ENCODE peak calls at places on chromosomes 2 and 18, in six cellular contexts. One of them, this sample, is unnamed.

GRCh38 chr18:35604369-35604768 is 22.8 kb downstream of the GALNT1 start:
- DNase-seq in EL: no peak
- DNase-seq in activated T-helper 1 cell treated with anti-CD3 and anti-CD28 coated beads, Interleukin-12 subunit alpha, Interleukin-12 subunit beta, Interleukin-2, Interleukin-4 antibody, amounts not matched to agents 30 ng/mL and 10 ng/mL and 1 ng/mL, durations not matched to agents 14 hours and 24 hours and 36 hours: no peak
- DNase-seq in NCI-H1105 treated with DMSO at 0.1 percent for 48 hours: no peak
- DNase-seq in NCI-H1092: no peak
- DNase-seq in glutamatergic neuron: no peak
- DNase-seq in this sample: no peak

GRCh38 chr2:37211212-37211611 is 14.9 kb downstream of the CEBPZOS start:
- DNase-seq in EL: peak
- DNase-seq in activated T-helper 1 cell treated with anti-CD3 and anti-CD28 coated beads, Interleukin-12 subunit alpha, Interleukin-12 subunit beta, Interleukin-2, Interleukin-4 antibody, amounts not matched to agents 30 ng/mL and 10 ng/mL and 1 ng/mL, durations not matched to agents 14 hours and 24 hours and 36 hours: no peak
- DNase-seq in NCI-H1105 treated with DMSO at 0.1 percent for 48 hours: no peak
- DNase-seq in NCI-H1092: no peak
- DNase-seq in glutamatergic neuron: no peak
- DNase-seq in this sample: no peak

GRCh38 chr2:26735096-26735495 is 29.0 kb upstream of the SLC35F6 start:
- DNase-seq in NCI-H1092: no peak
- DNase-seq in EL: peak
- DNase-seq in glutamatergic neuron: no peak
- DNase-seq in activated T-helper 1 cell treated with anti-CD3 and anti-CD28 coated beads, Interleukin-12 subunit alpha, Interleukin-12 subunit beta, Interleukin-2, Interleukin-4 antibody, amounts not matched to agents 30 ng/mL and 10 ng/mL and 1 ng/mL, durations not matched to agents 14 hours and 24 hours and 36 hours: no peak
- DNase-seq in NCI-H1105 treated with DMSO at 0.1 percent for 48 hours: no peak
- DNase-seq in this sample: no peak

GRCh38 chr2:223841436-223842180 is 4.2 kb upstream of the AP1S3 start:
- DNase-seq in NCI-H1105 treated with DMSO at 0.1 percent for 48 hours: no peak
- DNase-seq in glutamatergic neuron: no peak
- DNase-seq in activated T-helper 1 cell treated with anti-CD3 and anti-CD28 coated beads, Interleukin-12 subunit alpha, Interleukin-12 subunit beta, Interleukin-2, Interleukin-4 antibody, amounts not matched to agents 30 ng/mL and 10 ng/mL and 1 ng/mL, durations not matched to agents 14 hours and 24 hours and 36 hours: no peak
- DNase-seq in NCI-H1092: no peak
- DNase-seq in EL: no peak
- DNase-seq in this sample: no peak

GRCh38 chr2:74502147-74502719 is 2.8 kb upstream of the LBX2 start:
- DNase-seq in NCI-H1092: no peak
- DNase-seq in glutamatergic neuron: no peak
- DNase-seq in EL: no peak
- DNase-seq in activated T-helper 1 cell treated with anti-CD3 and anti-CD28 coated beads, Interleukin-12 subunit alpha, Interleukin-12 subunit beta, Interleukin-2, Interleukin-4 antibody, amounts not matched to agents 30 ng/mL and 10 ng/mL and 1 ng/mL, durations not matched to agents 14 hours and 24 hours and 36 hours: no peak
- DNase-seq in NCI-H1105 treated with DMSO at 0.1 percent for 48 hours: no peak
- DNase-seq in this sample: no peak

GRCh38 chr2:116737951-116738350 is 1076.5 kb upstream of the DDX18 start:
- DNase-seq in NCI-H1092: no peak
- DNase-seq in activated T-helper 1 cell treated with anti-CD3 and anti-CD28 coated beads, Interleukin-12 subunit alpha, Interleukin-12 subunit beta, Interleukin-2, Interleukin-4 antibody, amounts not matched to agents 30 ng/mL and 10 ng/mL and 1 ng/mL, durations not matched to agents 14 hours and 24 hours and 36 hours: no peak
- DNase-seq in EL: no peak
- DNase-seq in glutamatergic neuron: no peak
- DNase-seq in NCI-H1105 treated with DMSO at 0.1 percent for 48 hours: no peak
- DNase-seq in this sample: no peak

GRCh38 chr2:207109768-207110167 is 56.0 kb downstream of the KLF7 start:
- DNase-seq in EL: no peak
- DNase-seq in glutamatergic neuron: no peak
- DNase-seq in activated T-helper 1 cell treated with anti-CD3 and anti-CD28 coated beads, Interleukin-12 subunit alpha, Interleukin-12 subunit beta, Interleukin-2, Interleukin-4 antibody, amounts not matched to agents 30 ng/mL and 10 ng/mL and 1 ng/mL, durations not matched to agents 14 hours and 24 hours and 36 hours: no peak
- DNase-seq in NCI-H1092: no peak
- DNase-seq in NCI-H1105 treated with DMSO at 0.1 percent for 48 hours: no peak
- DNase-seq in this sample: no peak

GRCh38 chr2:99797475-99797874 is 307.7 kb upstream of the REV1 start:
- DNase-seq in NCI-H1092: no peak
- DNase-seq in activated T-helper 1 cell treated with anti-CD3 and anti-CD28 coated beads, Interleukin-12 subunit alpha, Interleukin-12 subunit beta, Interleukin-2, Interleukin-4 antibody, amounts not matched to agents 30 ng/mL and 10 ng/mL and 1 ng/mL, durations not matched to agents 14 hours and 24 hours and 36 hours: no peak
- DNase-seq in EL: no peak
- DNase-seq in NCI-H1105 treated with DMSO at 0.1 percent for 48 hours: no peak
- DNase-seq in glutamatergic neuron: no peak
- DNase-seq in this sample: no peak

GRCh38 chr2:39671606-39672005 is 5.9 kb downstream of the TMEM178A start:
- DNase-seq in NCI-H1092: no peak
- DNase-seq in NCI-H1105 treated with DMSO at 0.1 percent for 48 hours: no peak
- DNase-seq in glutamatergic neuron: no peak
- DNase-seq in activated T-helper 1 cell treated with anti-CD3 and anti-CD28 coated beads, Interleukin-12 subunit alpha, Interleukin-12 subunit beta, Interleukin-2, Interleukin-4 antibody, amounts not matched to agents 30 ng/mL and 10 ng/mL and 1 ng/mL, durations not matched to agents 14 hours and 24 hours and 36 hours: no peak
- DNase-seq in EL: no peak
- DNase-seq in this sample: no peak

GRCh38 chr2:231877533-231878456 is 48.4 kb downstream of the NPPC start:
- DNase-seq in NCI-H1105 treated with DMSO at 0.1 percent for 48 hours: no peak
- DNase-seq in NCI-H1092: no peak
- DNase-seq in activated T-helper 1 cell treated with anti-CD3 and anti-CD28 coated beads, Interleukin-12 subunit alpha, Interleukin-12 subunit beta, Interleukin-2, Interleukin-4 antibody, amounts not matched to agents 30 ng/mL and 10 ng/mL and 1 ng/mL, durations not matched to agents 14 hours and 24 hours and 36 hours: no peak
- DNase-seq in glutamatergic neuron: no peak
- DNase-seq in EL: no peak
- DNase-seq in this sample: no peak

GRCh38 chr2:174750923-174751441 is 13.3 kb downstream of the CHRNA1 start:
- DNase-seq in NCI-H1105 treated with DMSO at 0.1 percent for 48 hours: no peak
- DNase-seq in activated T-helper 1 cell treated with anti-CD3 and anti-CD28 coated beads, Interleukin-12 subunit alpha, Interleukin-12 subunit beta, Interleukin-2, Interleukin-4 antibody, amounts not matched to agents 30 ng/mL and 10 ng/mL and 1 ng/mL, durations not matched to agents 14 hours and 24 hours and 36 hours: peak
- DNase-seq in glutamatergic neuron: no peak
- DNase-seq in NCI-H1092: no peak
- DNase-seq in EL: no peak
- DNase-seq in this sample: no peak

GRCh38 chr2:239936838-239937581 is 88.1 kb downstream of the NDUFA10 start:
- DNase-seq in NCI-H1105 treated with DMSO at 0.1 percent for 48 hours: no peak
- DNase-seq in activated T-helper 1 cell treated with anti-CD3 and anti-CD28 coated beads, Interleukin-12 subunit alpha, Interleukin-12 subunit beta, Interleukin-2, Interleukin-4 antibody, amounts not matched to agents 30 ng/mL and 10 ng/mL and 1 ng/mL, durations not matched to agents 14 hours and 24 hours and 36 hours: no peak
- DNase-seq in NCI-H1092: no peak
- DNase-seq in glutamatergic neuron: peak
- DNase-seq in EL: no peak
- DNase-seq in this sample: peak

GRCh38 chr2:99775585-99775984 is 285.8 kb upstream of the REV1 start:
- DNase-seq in NCI-H1092: no peak
- DNase-seq in activated T-helper 1 cell treated with anti-CD3 and anti-CD28 coated beads, Interleukin-12 subunit alpha, Interleukin-12 subunit beta, Interleukin-2, Interleukin-4 antibody, amounts not matched to agents 30 ng/mL and 10 ng/mL and 1 ng/mL, durations not matched to agents 14 hours and 24 hours and 36 hours: no peak
- DNase-seq in EL: peak
- DNase-seq in NCI-H1105 treated with DMSO at 0.1 percent for 48 hours: no peak
- DNase-seq in glutamatergic neuron: no peak
- DNase-seq in this sample: no peak

GRCh38 chr18:53416985-53417384 is 807.5 kb downstream of the MBD2 start:
- DNase-seq in glutamatergic neuron: no peak
- DNase-seq in activated T-helper 1 cell treated with anti-CD3 and anti-CD28 coated beads, Interleukin-12 subunit alpha, Interleukin-12 subunit beta, Interleukin-2, Interleukin-4 antibody, amounts not matched to agents 30 ng/mL and 10 ng/mL and 1 ng/mL, durations not matched to agents 14 hours and 24 hours and 36 hours: no peak
- DNase-seq in EL: no peak
- DNase-seq in NCI-H1092: no peak
- DNase-seq in NCI-H1105 treated with DMSO at 0.1 percent for 48 hours: no peak
- DNase-seq in this sample: no peak

GRCh38 chr2:212905640-212906201 is 245.7 kb downstream of the IKZF2 start:
- DNase-seq in glutamatergic neuron: no peak
- DNase-seq in activated T-helper 1 cell treated with anti-CD3 and anti-CD28 coated beads, Interleukin-12 subunit alpha, Interleukin-12 subunit beta, Interleukin-2, Interleukin-4 antibody, amounts not matched to agents 30 ng/mL and 10 ng/mL and 1 ng/mL, durations not matched to agents 14 hours and 24 hours and 36 hours: no peak
- DNase-seq in NCI-H1105 treated with DMSO at 0.1 percent for 48 hours: no peak
- DNase-seq in NCI-H1092: no peak
- DNase-seq in EL: peak
- DNase-seq in this sample: no peak

GRCh38 chr2:171225302-171225980 is 64.7 kb upstream of the TLK1 start:
- DNase-seq in NCI-H1105 treated with DMSO at 0.1 percent for 48 hours: no peak
- DNase-seq in glutamatergic neuron: no peak
- DNase-seq in NCI-H1092: no peak
- DNase-seq in activated T-helper 1 cell treated with anti-CD3 and anti-CD28 coated beads, Interleukin-12 subunit alpha, Interleukin-12 subunit beta, Interleukin-2, Interleukin-4 antibody, amounts not matched to agents 30 ng/mL and 10 ng/mL and 1 ng/mL, durations not matched to agents 14 hours and 24 hours and 36 hours: no peak
- DNase-seq in EL: peak
- DNase-seq in this sample: no peak

GRCh38 chr18:55510809-55511208 is 77.2 kb downstream of the TCF4 start:
- DNase-seq in activated T-helper 1 cell treated with anti-CD3 and anti-CD28 coated beads, Interleukin-12 subunit alpha, Interleukin-12 subunit beta, Interleukin-2, Interleukin-4 antibody, amounts not matched to agents 30 ng/mL and 10 ng/mL and 1 ng/mL, durations not matched to agents 14 hours and 24 hours and 36 hours: no peak
- DNase-seq in glutamatergic neuron: no peak
- DNase-seq in NCI-H1105 treated with DMSO at 0.1 percent for 48 hours: no peak
- DNase-seq in NCI-H1092: no peak
- DNase-seq in EL: peak
- DNase-seq in this sample: no peak

GRCh38 chr2:66839551-66840320 is 404.8 kb downstream of the MEIS1 start:
- DNase-seq in EL: peak
- DNase-seq in NCI-H1092: no peak
- DNase-seq in activated T-helper 1 cell treated with anti-CD3 and anti-CD28 coated beads, Interleukin-12 subunit alpha, Interleukin-12 subunit beta, Interleukin-2, Interleukin-4 antibody, amounts not matched to agents 30 ng/mL and 10 ng/mL and 1 ng/mL, durations not matched to agents 14 hours and 24 hours and 36 hours: no peak
- DNase-seq in NCI-H1105 treated with DMSO at 0.1 percent for 48 hours: no peak
- DNase-seq in glutamatergic neuron: no peak
- DNase-seq in this sample: no peak

GRCh38 chr2:101817488-101817887 is 120.0 kb downstream of the MAP4K4 start:
- DNase-seq in activated T-helper 1 cell treated with anti-CD3 and anti-CD28 coated beads, Interleukin-12 subunit alpha, Interleukin-12 subunit beta, Interleukin-2, Interleukin-4 antibody, amounts not matched to agents 30 ng/mL and 10 ng/mL and 1 ng/mL, durations not matched to agents 14 hours and 24 hours and 36 hours: no peak
- DNase-seq in EL: no peak
- DNase-seq in NCI-H1105 treated with DMSO at 0.1 percent for 48 hours: no peak
- DNase-seq in NCI-H1092: no peak
- DNase-seq in glutamatergic neuron: no peak
- DNase-seq in this sample: no peak

GRCh38 chr2:189258604-189259003 is 79.0 kb upstream of the COL5A2 start:
- DNase-seq in activated T-helper 1 cell treated with anti-CD3 and anti-CD28 coated beads, Interleukin-12 subunit alpha, Interleukin-12 subunit beta, Interleukin-2, Interleukin-4 antibody, amounts not matched to agents 30 ng/mL and 10 ng/mL and 1 ng/mL, durations not matched to agents 14 hours and 24 hours and 36 hours: no peak
- DNase-seq in glutamatergic neuron: no peak
- DNase-seq in NCI-H1105 treated with DMSO at 0.1 percent for 48 hours: no peak
- DNase-seq in EL: no peak
- DNase-seq in NCI-H1092: no peak
- DNase-seq in this sample: no peak

GRCh38 chr2:162929571-162929970 is 91.0 kb upstream of the KCNH7 start:
- DNase-seq in EL: peak
- DNase-seq in activated T-helper 1 cell treated with anti-CD3 and anti-CD28 coated beads, Interleukin-12 subunit alpha, Interleukin-12 subunit beta, Interleukin-2, Interleukin-4 antibody, amounts not matched to agents 30 ng/mL and 10 ng/mL and 1 ng/mL, durations not matched to agents 14 hours and 24 hours and 36 hours: no peak
- DNase-seq in NCI-H1092: no peak
- DNase-seq in glutamatergic neuron: no peak
- DNase-seq in NCI-H1105 treated with DMSO at 0.1 percent for 48 hours: no peak
- DNase-seq in this sample: no peak

GRCh38 chr2:70523996-70524965 is 29.3 kb downstream of the TGFA start:
- DNase-seq in glutamatergic neuron: no peak
- DNase-seq in EL: peak
- DNase-seq in activated T-helper 1 cell treated with anti-CD3 and anti-CD28 coated beads, Interleukin-12 subunit alpha, Interleukin-12 subunit beta, Interleukin-2, Interleukin-4 antibody, amounts not matched to agents 30 ng/mL and 10 ng/mL and 1 ng/mL, durations not matched to agents 14 hours and 24 hours and 36 hours: no peak
- DNase-seq in NCI-H1105 treated with DMSO at 0.1 percent for 48 hours: no peak
- DNase-seq in NCI-H1092: no peak
- DNase-seq in this sample: peak

GRCh38 chr2:37740330-37740729 is 68.9 kb upstream of the CDC42EP3 start:
- DNase-seq in EL: peak
- DNase-seq in NCI-H1092: no peak
- DNase-seq in activated T-helper 1 cell treated with anti-CD3 and anti-CD28 coated beads, Interleukin-12 subunit alpha, Interleukin-12 subunit beta, Interleukin-2, Interleukin-4 antibody, amounts not matched to agents 30 ng/mL and 10 ng/mL and 1 ng/mL, durations not matched to agents 14 hours and 24 hours and 36 hours: no peak
- DNase-seq in NCI-H1105 treated with DMSO at 0.1 percent for 48 hours: no peak
- DNase-seq in glutamatergic neuron: no peak
- DNase-seq in this sample: no peak

GRCh38 chr2:205086689-205087088 is 541.4 kb downstream of the PARD3B start:
- DNase-seq in glutamatergic neuron: no peak
- DNase-seq in NCI-H1105 treated with DMSO at 0.1 percent for 48 hours: no peak
- DNase-seq in EL: peak
- DNase-seq in activated T-helper 1 cell treated with anti-CD3 and anti-CD28 coated beads, Interleukin-12 subunit alpha, Interleukin-12 subunit beta, Interleukin-2, Interleukin-4 antibody, amounts not matched to agents 30 ng/mL and 10 ng/mL and 1 ng/mL, durations not matched to agents 14 hours and 24 hours and 36 hours: no peak
- DNase-seq in NCI-H1092: no peak
- DNase-seq in this sample: no peak

GRCh38 chr2:188695953-188696352 is 278.2 kb upstream of the COL3A1 start:
- DNase-seq in NCI-H1105 treated with DMSO at 0.1 percent for 48 hours: no peak
- DNase-seq in EL: peak
- DNase-seq in NCI-H1092: no peak
- DNase-seq in activated T-helper 1 cell treated with anti-CD3 and anti-CD28 coated beads, Interleukin-12 subunit alpha, Interleukin-12 subunit beta, Interleukin-2, Interleukin-4 antibody, amounts not matched to agents 30 ng/mL and 10 ng/mL and 1 ng/mL, durations not matched to agents 14 hours and 24 hours and 36 hours: no peak
- DNase-seq in glutamatergic neuron: no peak
- DNase-seq in this sample: no peak

GRCh38 chr18:42048150-42048549 is 93.1 kb downstream of the PIK3C3 start:
- DNase-seq in activated T-helper 1 cell treated with anti-CD3 and anti-CD28 coated beads, Interleukin-12 subunit alpha, Interleukin-12 subunit beta, Interleukin-2, Interleukin-4 antibody, amounts not matched to agents 30 ng/mL and 10 ng/mL and 1 ng/mL, durations not matched to agents 14 hours and 24 hours and 36 hours: no peak
- DNase-seq in NCI-H1092: no peak
- DNase-seq in NCI-H1105 treated with DMSO at 0.1 percent for 48 hours: no peak
- DNase-seq in glutamatergic neuron: no peak
- DNase-seq in EL: peak
- DNase-seq in this sample: no peak

GRCh38 chr2:23669413-23670244 is 257.3 kb downstream of the ATAD2B start:
- DNase-seq in activated T-helper 1 cell treated with anti-CD3 and anti-CD28 coated beads, Interleukin-12 subunit alpha, Interleukin-12 subunit beta, Interleukin-2, Interleukin-4 antibody, amounts not matched to agents 30 ng/mL and 10 ng/mL and 1 ng/mL, durations not matched to agents 14 hours and 24 hours and 36 hours: no peak
- DNase-seq in NCI-H1092: no peak
- DNase-seq in EL: no peak
- DNase-seq in NCI-H1105 treated with DMSO at 0.1 percent for 48 hours: peak
- DNase-seq in glutamatergic neuron: no peak
- DNase-seq in this sample: no peak

GRCh38 chr18:23377669-23378469 is 75.2 kb upstream of the RIOK3 start:
- DNase-seq in activated T-helper 1 cell treated with anti-CD3 and anti-CD28 coated beads, Interleukin-12 subunit alpha, Interleukin-12 subunit beta, Interleukin-2, Interleukin-4 antibody, amounts not matched to agents 30 ng/mL and 10 ng/mL and 1 ng/mL, durations not matched to agents 14 hours and 24 hours and 36 hours: no peak
- DNase-seq in NCI-H1092: no peak
- DNase-seq in glutamatergic neuron: no peak
- DNase-seq in NCI-H1105 treated with DMSO at 0.1 percent for 48 hours: no peak
- DNase-seq in EL: peak
- DNase-seq in this sample: no peak

GRCh38 chr18:48861181-48861715 is 89.5 kb downstream of the SMAD7 start:
- DNase-seq in activated T-helper 1 cell treated with anti-CD3 and anti-CD28 coated beads, Interleukin-12 subunit alpha, Interleukin-12 subunit beta, Interleukin-2, Interleukin-4 antibody, amounts not matched to agents 30 ng/mL and 10 ng/mL and 1 ng/mL, durations not matched to agents 14 hours and 24 hours and 36 hours: no peak
- DNase-seq in NCI-H1105 treated with DMSO at 0.1 percent for 48 hours: no peak
- DNase-seq in glutamatergic neuron: peak
- DNase-seq in NCI-H1092: no peak
- DNase-seq in EL: no peak
- DNase-seq in this sample: no peak

GRCh38 chr2:237968048-237968862 is 1.4 kb downstream of the UBE2F start:
- DNase-seq in EL: peak
- DNase-seq in NCI-H1092: no peak
- DNase-seq in glutamatergic neuron: no peak
- DNase-seq in NCI-H1105 treated with DMSO at 0.1 percent for 48 hours: no peak
- DNase-seq in activated T-helper 1 cell treated with anti-CD3 and anti-CD28 coated beads, Interleukin-12 subunit alpha, Interleukin-12 subunit beta, Interleukin-2, Interleukin-4 antibody, amounts not matched to agents 30 ng/mL and 10 ng/mL and 1 ng/mL, durations not matched to agents 14 hours and 24 hours and 36 hours: peak
- DNase-seq in this sample: no peak

GRCh38 chr18:49562481-49563129 is 748 bp downstream of the LIPG start:
- DNase-seq in activated T-helper 1 cell treated with anti-CD3 and anti-CD28 coated beads, Interleukin-12 subunit alpha, Interleukin-12 subunit beta, Interleukin-2, Interleukin-4 antibody, amounts not matched to agents 30 ng/mL and 10 ng/mL and 1 ng/mL, durations not matched to agents 14 hours and 24 hours and 36 hours: no peak
- DNase-seq in NCI-H1105 treated with DMSO at 0.1 percent for 48 hours: no peak
- DNase-seq in glutamatergic neuron: no peak
- DNase-seq in EL: no peak
- DNase-seq in NCI-H1092: no peak
- DNase-seq in this sample: no peak

GRCh38 chr2:60948926-60949579 is 67.7 kb downstream of the REL start:
- DNase-seq in EL: no peak
- DNase-seq in NCI-H1092: no peak
- DNase-seq in NCI-H1105 treated with DMSO at 0.1 percent for 48 hours: no peak
- DNase-seq in activated T-helper 1 cell treated with anti-CD3 and anti-CD28 coated beads, Interleukin-12 subunit alpha, Interleukin-12 subunit beta, Interleukin-2, Interleukin-4 antibody, amounts not matched to agents 30 ng/mL and 10 ng/mL and 1 ng/mL, durations not matched to agents 14 hours and 24 hours and 36 hours: no peak
- DNase-seq in glutamatergic neuron: no peak
- DNase-seq in this sample: no peak

GRCh38 chr2:163774862-163775261 is 39.1 kb upstream of the FIGN start:
- DNase-seq in glutamatergic neuron: no peak
- DNase-seq in EL: peak
- DNase-seq in NCI-H1092: no peak
- DNase-seq in activated T-helper 1 cell treated with anti-CD3 and anti-CD28 coated beads, Interleukin-12 subunit alpha, Interleukin-12 subunit beta, Interleukin-2, Interleukin-4 antibody, amounts not matched to agents 30 ng/mL and 10 ng/mL and 1 ng/mL, durations not matched to agents 14 hours and 24 hours and 36 hours: no peak
- DNase-seq in NCI-H1105 treated with DMSO at 0.1 percent for 48 hours: no peak
- DNase-seq in this sample: no peak

GRCh38 chr2:176589956-176590509 is 320.8 kb downstream of the MTX2 start:
- DNase-seq in activated T-helper 1 cell treated with anti-CD3 and anti-CD28 coated beads, Interleukin-12 subunit alpha, Interleukin-12 subunit beta, Interleukin-2, Interleukin-4 antibody, amounts not matched to agents 30 ng/mL and 10 ng/mL and 1 ng/mL, durations not matched to agents 14 hours and 24 hours and 36 hours: no peak
- DNase-seq in EL: no peak
- DNase-seq in NCI-H1105 treated with DMSO at 0.1 percent for 48 hours: no peak
- DNase-seq in NCI-H1092: no peak
- DNase-seq in glutamatergic neuron: no peak
- DNase-seq in this sample: no peak

GRCh38 chr2:96153991-96154431 is 8.8 kb upstream of the DUSP2 start:
- DNase-seq in EL: no peak
- DNase-seq in activated T-helper 1 cell treated with anti-CD3 and anti-CD28 coated beads, Interleukin-12 subunit alpha, Interleukin-12 subunit beta, Interleukin-2, Interleukin-4 antibody, amounts not matched to agents 30 ng/mL and 10 ng/mL and 1 ng/mL, durations not matched to agents 14 hours and 24 hours and 36 hours: no peak
- DNase-seq in NCI-H1092: no peak
- DNase-seq in NCI-H1105 treated with DMSO at 0.1 percent for 48 hours: no peak
- DNase-seq in glutamatergic neuron: no peak
- DNase-seq in this sample: no peak

GRCh38 chr2:105391763-105392662 is 6.8 kb downstream of the FHL2 start:
- DNase-seq in NCI-H1105 treated with DMSO at 0.1 percent for 48 hours: no peak
- DNase-seq in EL: no peak
- DNase-seq in NCI-H1092: no peak
- DNase-seq in activated T-helper 1 cell treated with anti-CD3 and anti-CD28 coated beads, Interleukin-12 subunit alpha, Interleukin-12 subunit beta, Interleukin-2, Interleukin-4 antibody, amounts not matched to agents 30 ng/mL and 10 ng/mL and 1 ng/mL, durations not matched to agents 14 hours and 24 hours and 36 hours: no peak
- DNase-seq in glutamatergic neuron: no peak
- DNase-seq in this sample: no peak